ENCODE peak calls at places on chromosomes 13 and 19, in four cellular contexts. One of them, this sample, is unnamed.

GRCh38 chr19:2720777-2721569 is at the start of gene DIRAS1:
- DNase-seq in HepG2: no peak
- DNase-seq in GM12878: no peak
- DNase-seq in K562: peak; percentile 73
- DNase-seq in this sample: peak; percentile 44

GRCh38 chr19:2549701-2550191 is 73.8 kb downstream of the GADD45B start:
- DNase-seq in GM12878: no peak
- DNase-seq in K562: no peak
- DNase-seq in HepG2: no peak
- DNase-seq in this sample: no peak

GRCh38 chr19:29554149-29554548 is 28.4 kb downstream of the VSTM2B start:
- DNase-seq in K562: no peak
- DNase-seq in GM12878: no peak
- DNase-seq in HepG2: no peak
- DNase-seq in this sample: no peak

GRCh38 chr13:26220575-26220974 is 1.5 kb downstream of the RNF6 start:
- DNase-seq in K562: no peak
- DNase-seq in GM12878: no peak
- DNase-seq in HepG2: no peak
- DNase-seq in this sample: no peak

GRCh38 chr19:55635856-55636440 is 4.9 kb upstream of the ZNF580 start:
- DNase-seq in K562: no peak
- DNase-seq in GM12878: no peak
- DNase-seq in HepG2: no peak
- DNase-seq in this sample: no peak

GRCh38 chr19:14066139-14066538 is 4.3 kb upstream of the PALM3 start:
- DNase-seq in HepG2: no peak
- DNase-seq in K562: no peak
- DNase-seq in GM12878: no peak
- DNase-seq in this sample: no peak

GRCh38 chr13:50842711-50843255 is 709 bp downstream of the DLEU7 start:
- DNase-seq in HepG2: no peak
- DNase-seq in GM12878: no peak
- DNase-seq in K562: no peak
- DNase-seq in this sample: no peak

GRCh38 chr13:29926077-29926476 is 75.7 kb upstream of the UBL3 start:
- DNase-seq in K562: no peak
- DNase-seq in GM12878: no peak
- DNase-seq in HepG2: no peak
- DNase-seq in this sample: no peak

GRCh38 chr19:18788782-18789421 is 2.2 kb downstream of the COMP start:
- DNase-seq in GM12878: no peak
- DNase-seq in K562: no peak
- DNase-seq in HepG2: no peak
- DNase-seq in this sample: no peak

GRCh38 chr19:1468274-1469199 is 10.5 kb downstream of the C19orf25 start:
- DNase-seq in GM12878: no peak
- DNase-seq in HepG2: no peak
- DNase-seq in K562: no peak
- DNase-seq in this sample: no peak

GRCh38 chr19:45994456-45994988 is 745 bp upstream of the CCDC61 start:
- DNase-seq in GM12878: no peak
- DNase-seq in K562: no peak
- DNase-seq in HepG2: no peak
- DNase-seq in this sample: no peak

GRCh38 chr19:4506449-4507149 is 11.7 kb downstream of the PLIN4 start:
- DNase-seq in K562: no peak
- DNase-seq in HepG2: no peak
- DNase-seq in GM12878: no peak
- DNase-seq in this sample: no peak

GRCh38 chr13:105465251-105465650 is 1070.2 kb downstream of the EFNB2 start:
- DNase-seq in GM12878: no peak
- DNase-seq in K562: no peak
- DNase-seq in HepG2: no peak
- DNase-seq in this sample: no peak

GRCh38 chr13:38763446-38764381 is 76.8 kb downstream of the FREM2 start:
- DNase-seq in GM12878: no peak
- DNase-seq in K562: peak; percentile 14
- DNase-seq in HepG2: peak; percentile 16
- DNase-seq in this sample: peak; percentile 54

GRCh38 chr19:56149656-56150038 is 8.6 kb downstream of the ZNF444 start:
- DNase-seq in HepG2: no peak
- DNase-seq in K562: no peak
- DNase-seq in GM12878: no peak
- DNase-seq in this sample: no peak

GRCh38 chr13:110347535-110348308 is 40.6 kb downstream of the COL4A2 start:
- DNase-seq in K562: no peak
- DNase-seq in GM12878: no peak
- DNase-seq in HepG2: peak; percentile 7
- DNase-seq in this sample: no peak

GRCh38 chr19:604355-604754 is 14.7 kb downstream of the HCN2 start:
- DNase-seq in HepG2: no peak
- DNase-seq in GM12878: no peak
- DNase-seq in K562: peak; percentile 86
- DNase-seq in this sample: peak; percentile 30

GRCh38 chr13:20721454-20722357 is 18.2 kb downstream of the IL17D start:
- DNase-seq in GM12878: no peak
- DNase-seq in K562: peak; percentile 30
- DNase-seq in HepG2: no peak
- DNase-seq in this sample: no peak

GRCh38 chr19:18062043-18062442 is 24.7 kb downstream of the IL12RB1 start:
- DNase-seq in GM12878: no peak
- DNase-seq in HepG2: no peak
- DNase-seq in K562: no peak
- DNase-seq in this sample: no peak

GRCh38 chr19:30228113-30228725 is 144.0 kb upstream of the ZNF536 start:
- DNase-seq in HepG2: no peak
- DNase-seq in GM12878: no peak
- DNase-seq in K562: no peak
- DNase-seq in this sample: peak; percentile 39

GRCh38 chr19:47646924-47647323 is 38.0 kb downstream of the BICRA start:
- DNase-seq in K562: no peak
- DNase-seq in GM12878: no peak
- DNase-seq in HepG2: no peak
- DNase-seq in this sample: no peak

GRCh38 chr13:79056706-79057105 is 349.3 kb downstream of the RBM26 start:
- DNase-seq in HepG2: no peak
- DNase-seq in K562: no peak
- DNase-seq in GM12878: no peak
- DNase-seq in this sample: no peak

GRCh38 chr19:17966115-17966455 is 822 bp upstream of the KCNN1 start:
- DNase-seq in GM12878: no peak
- DNase-seq in K562: no peak
- DNase-seq in HepG2: no peak
- DNase-seq in this sample: no peak

GRCh38 chr13:33394294-33394932 is 108.9 kb upstream of the STARD13 start:
- DNase-seq in GM12878: no peak
- DNase-seq in HepG2: no peak
- DNase-seq in K562: no peak
- DNase-seq in this sample: no peak

GRCh38 chr13:33388254-33388998 is 102.9 kb upstream of the STARD13 start:
- DNase-seq in K562: no peak
- DNase-seq in GM12878: no peak
- DNase-seq in HepG2: no peak
- DNase-seq in this sample: peak; percentile 14

GRCh38 chr13:33392794-33393371 is 107.3 kb upstream of the STARD13 start:
- DNase-seq in K562: no peak
- DNase-seq in HepG2: no peak
- DNase-seq in GM12878: no peak
- DNase-seq in this sample: no peak
- TF ChIP-seq SP1 in K562: no peak
- TF ChIP-seq SP1 in HepG2: no peak
- TF ChIP-seq SP1 in GM12878: no peak
- TF ChIP-seq SP1 in this sample: no peak

DNA sequence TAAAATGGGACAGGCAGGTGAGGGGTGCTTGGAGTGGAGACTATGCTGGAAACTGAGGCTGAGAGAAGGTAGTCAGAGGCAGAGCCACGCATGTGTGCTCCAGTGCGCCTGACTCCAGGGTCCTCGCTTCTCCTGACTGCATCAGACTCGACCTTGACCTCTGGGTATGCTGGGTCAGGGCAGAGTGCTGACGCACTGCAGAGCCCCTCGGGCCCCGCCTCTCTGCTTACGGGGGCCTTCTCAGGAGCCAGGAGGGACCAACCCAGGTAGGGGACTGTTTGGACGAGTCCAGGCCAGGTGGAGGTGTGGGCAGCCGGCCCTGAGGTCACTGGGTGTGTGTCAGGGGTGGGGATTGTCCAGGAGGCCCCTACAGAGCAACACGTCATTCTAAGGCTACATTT is 22.9 kb upstream of the SLC7A10 start:
- DNase-seq in HepG2: peak; percentile 71
- DNase-seq in GM12878: no peak
- DNase-seq in K562: no peak
- DNase-seq in this sample: no peak
- TF ChIP-seq TARDBP in HepG2: peak; percentile 14
- TF ChIP-seq TARDBP in GM12878: no peak
- TF ChIP-seq TARDBP in K562: no peak
- TF ChIP-seq TARDBP in this sample: no peak

DNA sequence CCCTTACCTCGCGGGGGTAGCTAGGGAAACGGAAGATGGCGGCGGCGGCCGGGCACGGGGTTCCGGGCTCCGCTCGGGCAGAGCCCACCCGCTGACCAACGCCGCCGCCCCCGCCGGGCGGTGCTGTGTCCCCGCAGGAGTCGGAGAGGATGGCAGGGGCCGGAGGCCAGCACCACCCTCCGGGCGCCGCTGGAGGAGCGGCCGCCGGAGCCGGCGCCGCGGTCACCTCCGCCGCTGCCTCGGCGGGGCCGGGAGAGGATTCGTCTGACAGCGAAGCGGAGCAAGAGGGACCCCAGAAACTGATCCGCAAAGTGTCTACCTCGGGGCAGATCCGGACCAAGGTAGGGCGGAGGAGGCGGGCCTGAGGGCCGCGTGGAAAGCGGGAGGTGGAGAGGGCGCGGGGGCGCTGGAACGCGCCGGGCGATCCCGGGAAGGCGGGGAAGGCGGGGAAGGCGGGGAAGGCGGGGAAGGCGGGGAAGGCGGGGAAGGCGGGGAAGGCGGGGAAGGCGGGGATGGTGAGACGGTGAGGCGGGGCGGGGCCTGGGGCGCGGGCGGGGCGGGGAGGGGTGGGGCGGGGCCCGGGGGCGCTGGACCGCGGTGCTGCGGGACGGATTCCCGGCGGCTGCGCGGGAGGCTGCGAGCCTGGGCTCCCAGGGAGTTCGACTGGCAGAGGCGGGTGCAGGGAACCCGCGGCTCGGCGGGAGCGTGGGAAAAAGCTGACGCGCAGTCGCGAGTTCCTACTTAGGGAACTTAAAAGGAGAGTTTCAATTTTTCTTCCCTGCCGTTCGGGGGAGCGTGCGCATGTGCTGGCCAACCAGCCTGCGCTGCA is at the start of gene DGKH:
- DNase-seq in K562: peak; percentile 88
- DNase-seq in HepG2: no peak
- DNase-seq in GM12878: no peak
- DNase-seq in this sample: peak; percentile 80
- TF ChIP-seq BHLHE40 in K562: no peak
- TF ChIP-seq BHLHE40 in HepG2: no peak
- TF ChIP-seq BHLHE40 in GM12878: no peak
- TF ChIP-seq BHLHE40 in this sample: no peak

GRCh38 chr13:113917096-113917495 is 53.2 kb upstream of the GAS6 start:
- DNase-seq in HepG2: no peak
- DNase-seq in K562: no peak
- DNase-seq in GM12878: no peak
- DNase-seq in this sample: no peak

GRCh38 chr13:113918981-113919646 is 54.8 kb downstream of the C13orf46 start:
- DNase-seq in K562: no peak
- DNase-seq in HepG2: no peak
- DNase-seq in GM12878: no peak
- DNase-seq in this sample: no peak

GRCh38 chr13:113917523-113918371 is 53.9 kb upstream of the GAS6 start:
- DNase-seq in K562: no peak
- DNase-seq in GM12878: no peak
- DNase-seq in HepG2: no peak
- DNase-seq in this sample: no peak

GRCh38 chr13:113919761-113920160 is 54.1 kb downstream of the C13orf46 start:
- DNase-seq in HepG2: no peak
- DNase-seq in GM12878: no peak
- DNase-seq in K562: no peak
- DNase-seq in this sample: no peak

DNA sequence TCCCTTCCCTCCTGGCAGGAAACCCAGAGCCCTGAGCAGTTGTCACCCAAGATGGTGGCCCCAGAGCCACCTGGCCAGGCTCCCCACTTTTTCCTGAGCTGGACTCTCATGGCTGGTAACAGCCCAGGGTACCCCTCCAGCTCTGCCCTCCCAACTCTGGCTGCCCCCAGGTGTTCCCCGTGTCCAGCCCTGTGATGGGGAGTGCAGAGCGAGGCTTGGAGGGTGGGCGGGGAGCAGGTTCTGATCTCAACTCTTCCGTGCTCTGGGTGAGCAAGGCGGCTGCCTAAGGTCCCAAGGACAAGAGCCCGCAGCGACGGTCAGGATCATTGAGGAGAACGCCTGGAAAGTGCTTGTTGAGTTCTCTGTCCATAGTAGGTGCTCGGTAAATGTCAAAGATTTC is 54.7 kb upstream of the GAS6 start:
- DNase-seq in GM12878: no peak
- DNase-seq in K562: no peak
- DNase-seq in HepG2: no peak
- DNase-seq in this sample: no peak
- TF ChIP-seq SP1 in GM12878: no peak
- TF ChIP-seq SP1 in K562: no peak
- TF ChIP-seq SP1 in HepG2: no peak
- TF ChIP-seq SP1 in this sample: no peak

This sample was measured in HEK293T.